ENCODE peak calls at places on chromosomes 3 and 15, in six cellular contexts. C, Y, K, V, E and Q are unnamed samples.

GRCh38 chr15:40990080-40990479 is 36.8 kb downstream of the CHAC1 start:
- DNase-seq in Y (no peak), V (no peak), C (no peak), E (no peak), K (no peak), Q (no peak)

GRCh38 chr3:55483196-55484095 is 3.7 kb downstream of the WNT5A start:
- DNase-seq in E (no peak), Y (no peak), C (no peak), K (no peak), V (no peak), Q (no peak)

GRCh38 chr15:61974759-61975158 is 85.5 kb downstream of the VPS13C start:
- DNase-seq in Y (no peak), V (no peak), K (no peak), C (no peak), E (no peak), Q (no peak)

GRCh38 chr3:151890721-151891141 is 17.3 kb downstream of the SUCNR1 start:
- DNase-seq in V (no peak), C (no peak), E (no peak), Y (no peak), K (peak), Q (no peak)

GRCh38 chr3:194323785-194324735 is 27.1 kb downstream of the CPN2 start:
- DNase-seq in K (no peak), C (no peak), Y (peak), V (no peak), E (no peak), Q (no peak)

GRCh38 chr3:141710888-141711616 is 27.0 kb upstream of the RNF7 start:
- DNase-seq in E (no peak), K (no peak), C (no peak), V (no peak), Y (no peak), Q (no peak)

GRCh38 chr3:57556459-57557087 is 499 bp downstream of the PDE12 start:
- DNase-seq in E (peak), V (peak), K (no peak), Y (no peak), C (peak), Q (no peak)

GRCh38 chr15:71133734-71134464 is 18.6 kb downstream of the THSD4 start:
- DNase-seq in E (no peak), C (no peak), K (no peak), V (no peak), Y (no peak), Q (no peak)

GRCh38 chr15:68552773-68553172 is 26.0 kb upstream of the CORO2B start:
- DNase-seq in Y (no peak), V (no peak), C (no peak), E (no peak), K (no peak), Q (no peak)

GRCh38 chr3:133479895-133480669 is 80.2 kb downstream of the BFSP2 start:
- DNase-seq in V (no peak), Y (no peak), K (no peak), C (no peak), E (no peak), Q (no peak)

GRCh38 chr3:143511174-143511879 is 336.9 kb downstream of the SLC9A9 start:
- DNase-seq in E (no peak), V (no peak), C (no peak), Y (no peak), K (no peak), Q (no peak)

GRCh38 chr3:157868168-157868567 is 238.1 kb downstream of the SHOX2 start:
- DNase-seq in C (no peak), Y (no peak), E (no peak), V (no peak), K (no peak), Q (no peak)

GRCh38 chr3:128800241-128801187 is 74.5 kb downstream of the RAB7A start:
- DNase-seq in Y (no peak), E (no peak), K (no peak), C (no peak), V (peak), Q (no peak)

GRCh38 chr15:68652141-68652540 is 73.3 kb downstream of the CORO2B start:
- DNase-seq in Y (no peak), V (no peak), K (no peak), E (no peak), C (no peak), Q (no peak)

GRCh38 chr15:34154725-34155204 is 52.9 kb downstream of the PGBD4 start:
- DNase-seq in V (no peak), E (no peak), K (peak), C (no peak), Y (no peak), Q (no peak)

GRCh38 chr3:134699141-134699711 is 48.4 kb upstream of the KY start:
- DNase-seq in E (no peak), Y (no peak), V (no peak), C (no peak), K (no peak), Q (no peak)

GRCh38 chr3:190718691-190719090 is 143.8 kb downstream of the GMNC start:
- DNase-seq in Y (no peak), E (no peak), K (no peak), V (no peak), C (no peak), Q (no peak)

GRCh38 chr15:92438471-92438870 is 44.8 kb downstream of the ST8SIA2 start:
- DNase-seq in K (no peak), Y (no peak), V (no peak), C (no peak), E (no peak), Q (no peak)

GRCh38 chr3:153038779-153039178 is 123.2 kb upstream of the RAP2B start:
- DNase-seq in V (no peak), Y (no peak), K (no peak), C (no peak), E (no peak), Q (no peak)

GRCh38 chr3:138046084-138046483 is 36.1 kb downstream of the CLDN18 start:
- DNase-seq in Y (no peak), V (no peak), E (no peak), K (no peak), C (no peak), Q (no peak)

GRCh38 chr3:192246847-192247520 is 480.4 kb downstream of the FGF12 start:
- DNase-seq in K (no peak), C (no peak), E (no peak), Y (no peak), V (no peak), Q (no peak)

GRCh38 chr3:134552776-134553175 is 66.9 kb downstream of the CEP63 start:
- DNase-seq in Y (no peak), V (no peak), C (no peak), K (peak), E (no peak), Q (no peak)

GRCh38 chr3:137052298-137052697 is 94.5 kb downstream of the IL20RB start:
- DNase-seq in V (no peak), E (no peak), C (no peak), K (no peak), Y (no peak), Q (no peak)

GRCh38 chr15:90234519-90234988 is 545 bp downstream of the GDPGP1 start:
- DNase-seq in K (no peak), V (no peak), E (no peak), Y (no peak), C (no peak), Q (no peak)

GRCh38 chr3:189369636-189370035 is 197.9 kb downstream of the TPRG1 start:
- DNase-seq in K (no peak), E (no peak), V (no peak), C (no peak), Y (no peak), Q (no peak)

GRCh38 chr3:13087320-13087985 is 14.2 kb upstream of the IQSEC1 start:
- DNase-seq in V (no peak), E (no peak), K (no peak), Y (no peak), C (no peak), Q (no peak)

GRCh38 chr3:115512565-115513410 is 110.5 kb upstream of the GAP43 start:
- DNase-seq in E (no peak), C (no peak), K (no peak), Y (no peak), V (no peak), Q (peak)

GRCh38 chr15:83061680-83062079 is 5.4 kb downstream of the BTBD1 start:
- DNase-seq in K (no peak), Y (no peak), V (no peak), E (no peak), C (no peak), Q (peak)

GRCh38 chr15:25830844-25831443 is 32.2 kb downstream of the ATP10A start:
- DNase-seq in C (no peak), E (no peak), Y (no peak), V (no peak), K (no peak), Q (no peak)

GRCh38 chr3:98788651-98789050 is 25.5 kb downstream of the ST3GAL6 start:
- DNase-seq in Y (no peak), C (no peak), E (no peak), V (no peak), K (no peak), Q (no peak)

GRCh38 chr15:25176616-25176923 is 221.8 kb downstream of the SNRPN start:
- DNase-seq in V (no peak), C (no peak), E (no peak), Y (no peak), K (no peak), Q (no peak)

GRCh38 chr3:162492446-162493081 is 996.0 kb downstream of the OTOL1 start:
- DNase-seq in K (no peak), Y (no peak), E (no peak), C (no peak), V (no peak), Q (no peak)

GRCh38 chr15:52281085-52282035 is 14.2 kb downstream of the MYO5C start:
- DNase-seq in E (no peak), Y (no peak), V (no peak), C (no peak), K (no peak), Q (no peak)

GRCh38 chr15:69812881-69813280 is 284.8 kb downstream of the TLE3 start:
- DNase-seq in K (no peak), C (no peak), V (no peak), E (no peak), Y (no peak), Q (no peak)

GRCh38 chr15:57915827-57916531 is 149.5 kb downstream of the ALDH1A2 start:
- DNase-seq in C (no peak), V (no peak), Y (no peak), E (no peak), K (no peak), Q (no peak)